ENCODE peak calls at places on chromosomes 3 and 15, in nine cellular contexts. D is myocyte; B is OCI-LY7; R is HTR-8/SVneo; H is stimulated activated CD4-positive, alpha-beta T cell treated with anti-CD3 and anti-CD28 coated beads, TNF-alpha, amount 100 ng/mL, for 24 hours; U is ELR; M is GM04503; V is GM12878; F is NCI-H187 treated with DMSO at 0.1 percent for 48 hours. Q is an unnamed sample.

GRCh38 chr15:31344266-31344665 is 17.6 kb downstream of the KLF13 start:
- DNase-seq in D (no peak), B (no peak), R (no peak), H (no peak), U (no peak), M (no peak), V (no peak), F (no peak), Q (no peak)

GRCh38 chr3:78911394-78911793 is 856.4 kb downstream of the ROBO1 start:
- DNase-seq in D (no peak), B (no peak), R (no peak), H (no peak), U (no peak), M (no peak), V (no peak), F (no peak), Q (no peak)

GRCh38 chr15:60737217-60737616 is 258.3 kb upstream of the ICE2 start:
- DNase-seq in D (no peak), B (peak; percentile 8), R (no peak), H (no peak), U (no peak), M (no peak), V (no peak), F (no peak), Q (no peak)

GRCh38 chr3:189800436-189800835 is 169.2 kb downstream of the TP63 start:
- DNase-seq in D (no peak), B (no peak), R (no peak), H (no peak), U (no peak), M (no peak), V (no peak), F (no peak), Q (no peak)

GRCh38 chr3:195032106-195032759 is 238.7 kb downstream of the XXYLT1 start:
- DNase-seq in D (no peak), B (no peak), R (no peak), H (no peak), U (no peak), M (no peak), V (no peak), F (peak; percentile 66), Q (no peak)

GRCh38 chr15:74873756-74874424 is 725 bp upstream of the SCAMP2 start:
- DNase-seq in D (no peak), B (peak; percentile 37), R (no peak), H (no peak), U (peak; percentile 29), M (no peak), V (no peak), F (no peak), Q (peak; percentile 64)

GRCh38 chr15:57570994-57571393 is 20.7 kb upstream of the MYZAP start:
- DNase-seq in D (no peak), B (no peak), R (peak; percentile 34), H (no peak), U (peak; percentile 92), M (peak; percentile 23), V (no peak), F (no peak), Q (no peak)

GRCh38 chr3:58148049-58148448 is 62.7 kb downstream of the DNASE1L3 start:
- DNase-seq in D (no peak), B (no peak), R (no peak), H (no peak), U (no peak), M (no peak), V (no peak), F (no peak), Q (no peak)

GRCh38 chr3:160076519-160076918 is 87.9 kb downstream of the IL12A start:
- DNase-seq in D (no peak), B (no peak), R (no peak), H (no peak), U (no peak), M (no peak), V (no peak), F (no peak), Q (no peak)